ENCODE peak calls at places on chromosomes 12 and 14, in five cellular contexts. T is MM.1S, I is fibroblast of the aortic adventitia, Q is astrocyte of the spinal cord, O is stomach. J is an unnamed sample.

GRCh38 chr12:50542448-50542847 is 37.7 kb downstream of the DIP2B start:
- DNase-seq in Q (peak), I (peak), O (no peak), T (no peak), J (no peak)

GRCh38 chr12:87960557-87960956 is 68.6 kb downstream of the C12orf50 start:
- DNase-seq in T (no peak), I (no peak), O (no peak), Q (no peak), J (no peak)

GRCh38 chr14:70709726-70710382 is 68.1 kb downstream of the TTC9 start:
- DNase-seq in T (no peak), Q (no peak), I (no peak), O (no peak), J (no peak)

GRCh38 chr14:80231732-80232131 is 20.4 kb upstream of the DIO2 start:
- DNase-seq in T (no peak), Q (no peak), I (peak), O (no peak), J (no peak)

GRCh38 chr12:78340406-78340805 is 509.7 kb downstream of the NAV3 start:
- DNase-seq in T (no peak), O (no peak), Q (no peak), I (no peak), J (no peak)

GRCh38 chr12:79424109-79424721 is 266.5 kb downstream of the PAWR start:
- DNase-seq in I (peak), Q (peak), T (no peak), O (no peak), J (peak)

GRCh38 chr12:89636776-89637160 is 71.9 kb downstream of the ATP2B1 start:
- DNase-seq in Q (no peak), O (no peak), I (no peak), T (no peak), J (no peak)

GRCh38 chr14:77303417-77304156 is 17.1 kb downstream of the POMT2 start:
- DNase-seq in O (no peak), I (peak), Q (peak), T (no peak), J (peak)

GRCh38 chr12:127785535-127785934 is 481.4 kb upstream of the TMEM132C start:
- DNase-seq in I (peak), T (no peak), Q (peak), O (no peak), J (peak)

GRCh38 chr14:37588956-37589737 is 5.9 kb downstream of the FOXA1 start:
- DNase-seq in T (no peak), I (no peak), Q (no peak), O (no peak), J (no peak)

GRCh38 chr14:32408018-32408417 is 78.9 kb downstream of the AKAP6 start:
- DNase-seq in I (peak), O (peak), Q (no peak), T (no peak), J (no peak)

GRCh38 chr14:67191768-67192290 is 2.6 kb downstream of the GARIN2 start:
- DNase-seq in Q (peak), I (peak), O (no peak), T (no peak), J (no peak)

GRCh38 chr14:36086629-36087380 is 89.7 kb downstream of the PTCSC3 start:
- DNase-seq in T (no peak), I (no peak), Q (no peak), O (no peak), J (no peak)

GRCh38 chr14:89276424-89276975 is 140.5 kb downstream of the FOXN3 start:
- DNase-seq in O (no peak), I (no peak), T (no peak), Q (peak), J (peak)

GRCh38 chr14:51239813-51240803 is at the start of gene TMX1:
- DNase-seq in O (peak), I (peak), Q (peak), T (peak), J (peak)

GRCh38 chr14:88002421-88002820 is 2.5 kb upstream of the GPR65 start:
- DNase-seq in I (no peak), Q (no peak), T (no peak), O (no peak), J (no peak)

GRCh38 chr14:58697927-58698641 is 60.3 kb downstream of the DACT1 start:
- DNase-seq in Q (no peak), I (no peak), T (no peak), O (no peak), J (no peak)

GRCh38 chr12:94359761-94360160 is 99.9 kb downstream of the CEP83 start:
- DNase-seq in Q (no peak), I (no peak), T (no peak), O (no peak), J (no peak)

GRCh38 chr12:65756956-65757511 is 67.2 kb upstream of the HMGA2 start:
- DNase-seq in O (no peak), I (no peak), T (no peak), Q (peak), J (no peak)

GRCh38 chr12:15590180-15590826 is 198.9 kb downstream of the EPS8 start:
- DNase-seq in I (peak), Q (peak), O (peak), T (peak), J (peak)

GRCh38 chr12:51293693-51294092 is 23.5 kb upstream of the SMAGP start:
- DNase-seq in O (no peak), T (no peak), Q (no peak), I (no peak), J (no peak)

GRCh38 chr14:101889898-101890297 is 74.5 kb upstream of the DYNC1H1 start:
- DNase-seq in T (no peak), O (no peak), I (peak), Q (no peak), J (peak)

GRCh38 chr14:91348861-91349465 is 68.7 kb downstream of the CCDC88C start:
- DNase-seq in O (no peak), Q (no peak), T (no peak), I (peak), J (no peak)

GRCh38 chr12:127272864-127273263 is 994.1 kb upstream of the TMEM132C start:
- DNase-seq in O (no peak), Q (peak), T (no peak), I (peak), J (no peak)

GRCh38 chr14:100788517-100789365 is 37.2 kb upstream of the MEG3 start:
- DNase-seq in O (no peak), Q (no peak), I (no peak), T (no peak), J (no peak)

GRCh38 chr14:78567343-78567742 is 397.2 kb downstream of the NRXN3 start:
- DNase-seq in O (no peak), T (no peak), Q (peak), I (peak), J (no peak)

GRCh38 chr14:79363291-79363690 is 848.0 kb downstream of the DIO2 start:
- DNase-seq in T (no peak), I (no peak), Q (no peak), O (no peak), J (no peak)

GRCh38 chr12:53532026-53532425 is 24.7 kb upstream of the NPFF start:
- DNase-seq in I (no peak), T (no peak), O (no peak), Q (no peak), J (no peak)

GRCh38 chr12:112855375-112855774 is 51.4 kb upstream of the OAS1 start:
- DNase-seq in T (no peak), Q (no peak), O (no peak), I (no peak), J (no peak)

GRCh38 chr12:93098077-93098476 is 169.0 kb upstream of the EEA1 start:
- DNase-seq in O (peak), Q (peak), T (peak), I (peak), J (peak)

GRCh38 chr12:1184402-1184801 is 193.4 kb downstream of the ERC1 start:
- DNase-seq in I (peak), T (no peak), Q (peak), O (no peak), J (no peak)

GRCh38 chr12:76999157-76999556 is 66.2 kb downstream of the E2F7 start:
- DNase-seq in Q (no peak), I (no peak), O (no peak), T (no peak), J (no peak)

GRCh38 chr12:125312471-125312870 is 247.2 kb downstream of the AACS start:
- DNase-seq in Q (no peak), O (no peak), I (no peak), T (no peak), J (no peak)

GRCh38 chr12:43338848-43339526 is 213.0 kb downstream of the ADAMTS20 start:
- DNase-seq in I (peak), O (no peak), Q (peak), T (peak), J (peak)

GRCh38 chr12:121293603-121294002 is 2.9 kb downstream of the CAMKK2 start:
- DNase-seq in Q (no peak), I (no peak), T (no peak), O (no peak), J (no peak)
- H3K4me3 ChIP-seq in Q (no peak), I (no peak), T (no peak), O (no peak), J (no peak)

GRCh38 chr14:103730490-103731035 is 15.0 kb downstream of the ZFYVE21 start:
- DNase-seq in T (no peak), O (peak), Q (no peak), I (no peak), J (no peak)
- TF ChIP-seq CTCF in T (no peak), O (no peak), Q (peak), I (peak), J (peak)

GRCh38 chr12:3299929-3300832 is 190.8 kb upstream of the PRMT8 start:
- DNase-seq in I (peak), O (peak), T (peak), Q (peak), J (peak)

GRCh38 chr12:3296409-3296701 is 194.6 kb upstream of the PRMT8 start:
- DNase-seq in I (no peak), T (no peak), O (no peak), Q (no peak), J (no peak)

GRCh38 chr12:3295648-3296408 is 195.2 kb upstream of the PRMT8 start:
- DNase-seq in Q (peak), T (no peak), I (peak), O (peak), J (peak)

GRCh38 chr12:3300833-3301401 is 190.1 kb upstream of the PRMT8 start:
- DNase-seq in T (no peak), Q (no peak), I (no peak), O (no peak), J (no peak)

GRCh38 chr12:3298603-3299002 is 192.4 kb upstream of the PRMT8 start:
- DNase-seq in T (no peak), Q (no peak), I (no peak), O (no peak), J (no peak)
- H3K4me3 ChIP-seq in T (no peak), Q (no peak), I (no peak), O (no peak), J (no peak)

DNA sequence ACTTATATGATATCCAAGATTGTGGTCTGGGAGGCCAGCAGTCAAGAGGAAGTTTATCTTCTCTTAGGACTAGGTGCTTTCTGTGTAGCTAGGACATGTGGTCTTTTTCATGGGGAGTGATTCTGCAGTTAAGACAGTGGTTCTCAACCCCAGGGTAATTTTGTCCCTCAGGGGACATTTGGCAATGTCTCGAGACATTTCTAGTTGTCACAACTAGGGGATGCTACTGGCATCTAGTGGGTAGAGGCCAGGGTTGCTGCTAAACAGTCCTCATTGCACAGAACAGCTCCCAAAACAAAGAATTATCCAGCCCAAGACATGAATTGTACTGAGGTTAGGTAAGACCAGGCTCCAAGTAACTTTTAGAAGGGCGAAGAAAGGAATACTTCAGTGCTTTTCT is 20.0 kb downstream of the AMDHD1 start:
- DNase-seq in Q (no peak), I (no peak), T (no peak), O (no peak), J (no peak)
- TF ChIP-seq CTCF in Q (no peak), I (no peak), T (no peak), O (no peak), J (peak)